ENCODE peak calls at places on chromosomes 4 and X, in seven cellular contexts. Z is HCT116, V is GM23338, T is PC-3, X is MM.1S, B is PC-9, O is SK-N-SH. U is an unnamed sample.

GRCh38 chr4:182101618-182102017 is 141.6 kb upstream of the TENM3 start:
- DNase-seq in T (no peak), B (no peak), X (no peak), Z (no peak), V (no peak), O (no peak), U (no peak)

GRCh38 chrX:118637997-118638396 is 89.4 kb upstream of the IL13RA1 start:
- DNase-seq in V (peak; percentile 18), X (no peak), Z (no peak), T (peak; percentile 44), B (no peak), O (no peak), U (no peak)

GRCh38 chrX:132165651-132166050 is 37.8 kb upstream of the FRMD7 start:
- DNase-seq in O (no peak), X (no peak), B (no peak), V (no peak), Z (no peak), T (peak; percentile 48), U (no peak)

GRCh38 chr4:148778980-148779675 is 336.9 kb upstream of the NR3C2 start:
- DNase-seq in B (no peak), Z (no peak), V (no peak), X (no peak), O (no peak), T (peak; percentile 41), U (no peak)

GRCh38 chrX:13694359-13694758 is 5.4 kb downstream of the RAB9A start:
- DNase-seq in O (no peak), V (no peak), X (no peak), B (no peak), T (no peak), Z (no peak), U (no peak)

GRCh38 chr4:109359040-109359646 is 56.7 kb upstream of the COL25A1 start:
- DNase-seq in Z (no peak), T (no peak), V (no peak), X (peak; percentile 64), B (no peak), O (no peak), U (no peak)

GRCh38 chr4:166501941-166502382 is 628.9 kb downstream of the TLL1 start:
- DNase-seq in V (peak; percentile 90), O (peak; percentile 38), T (no peak), X (no peak), B (peak; percentile 29), Z (peak; percentile 39), U (peak; percentile 62)

GRCh38 chrX:22357621-22358020 is 84.9 kb downstream of the CBLL2 start:
- DNase-seq in B (no peak), O (no peak), Z (no peak), V (no peak), T (no peak), X (no peak), U (no peak)

GRCh38 chr4:152708806-152709205 is 29.0 kb upstream of the TMEM154 start:
- DNase-seq in Z (no peak), T (no peak), X (no peak), B (no peak), O (no peak), V (no peak), U (no peak)

GRCh38 chr4:105785792-105786191 is 77.2 kb downstream of the GSTCD start:
- DNase-seq in V (no peak), X (no peak), T (no peak), B (no peak), Z (no peak), O (no peak), U (no peak)

GRCh38 chr4:143025111-143025704 is 159.5 kb upstream of the USP38 start:
- DNase-seq in Z (peak; percentile 50), T (peak; percentile 55), V (peak; percentile 65), X (peak; percentile 49), B (peak; percentile 8), O (no peak), U (no peak)

GRCh38 chr4:2713337-2713736 is 42.8 kb downstream of the TNIP2 start:
- DNase-seq in Z (no peak), O (no peak), B (no peak), V (no peak), T (no peak), X (no peak), U (no peak)

GRCh38 chr4:2715426-2715825 is 40.7 kb downstream of the TNIP2 start:
- DNase-seq in X (no peak), O (no peak), B (no peak), V (no peak), Z (no peak), T (no peak), U (no peak)

GRCh38 chr4:2714071-2714770 is 41.9 kb downstream of the TNIP2 start:
- DNase-seq in X (no peak), O (peak; percentile 62), T (no peak), V (no peak), Z (no peak), B (no peak), U (no peak)

GRCh38 chr4:2714918-2715317 is 41.2 kb downstream of the TNIP2 start:
- DNase-seq in T (no peak), O (no peak), B (no peak), Z (no peak), V (no peak), X (no peak), U (no peak)

GRCh38 chr4:2712261-2712842 is 43.8 kb downstream of the TNIP2 start:
- DNase-seq in B (no peak), O (no peak), Z (peak; percentile 22), T (no peak), V (peak; percentile 71), X (no peak), U (no peak)
- TF ChIP-seq CTCF in B (peak; percentile 35), O (peak; percentile 16), Z (no peak), T (peak; percentile 48), V (peak; percentile 52), X (no peak), U (no peak)

GRCh38 chrX:95760356-95760755 is 924.3 kb upstream of the DIAPH2 start:
- DNase-seq in X (no peak), V (no peak), B (no peak), T (no peak), Z (no peak), O (no peak), U (no peak)

DNA sequence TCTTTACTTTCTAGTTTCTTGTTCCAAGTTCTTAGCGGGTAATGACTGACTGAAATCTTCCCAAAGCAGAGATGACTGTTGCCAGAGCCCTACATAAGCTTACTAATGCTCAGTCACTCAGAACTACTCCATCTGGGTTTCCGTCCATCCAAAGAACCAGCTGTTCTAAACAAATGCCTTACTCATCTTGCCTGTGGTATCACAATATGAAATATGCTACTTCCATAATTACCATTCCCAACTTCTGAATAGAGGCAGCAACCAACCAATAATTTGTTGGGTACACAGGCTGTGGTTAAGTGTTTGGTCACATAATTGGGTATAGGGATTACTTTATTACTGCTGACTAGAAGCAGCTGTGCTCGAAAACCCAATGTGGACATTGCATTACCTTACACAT is 930.2 kb upstream of the DIAPH2 start:
- DNase-seq in B (no peak), Z (no peak), X (no peak), T (no peak), O (no peak), V (no peak), U (no peak)
- H3K9me2 ChIP-seq in B (no peaks in the 10 kb centered on the region), Z (no peaks in the 10 kb centered on the region), X (no peaks in the 10 kb centered on the region), T (no peaks in the 10 kb centered on the region), O (no peaks in the 10 kb centered on the region), V (no peaks in the 10 kb centered on the region), U (no peaks in the 10 kb centered on the region)

DNA sequence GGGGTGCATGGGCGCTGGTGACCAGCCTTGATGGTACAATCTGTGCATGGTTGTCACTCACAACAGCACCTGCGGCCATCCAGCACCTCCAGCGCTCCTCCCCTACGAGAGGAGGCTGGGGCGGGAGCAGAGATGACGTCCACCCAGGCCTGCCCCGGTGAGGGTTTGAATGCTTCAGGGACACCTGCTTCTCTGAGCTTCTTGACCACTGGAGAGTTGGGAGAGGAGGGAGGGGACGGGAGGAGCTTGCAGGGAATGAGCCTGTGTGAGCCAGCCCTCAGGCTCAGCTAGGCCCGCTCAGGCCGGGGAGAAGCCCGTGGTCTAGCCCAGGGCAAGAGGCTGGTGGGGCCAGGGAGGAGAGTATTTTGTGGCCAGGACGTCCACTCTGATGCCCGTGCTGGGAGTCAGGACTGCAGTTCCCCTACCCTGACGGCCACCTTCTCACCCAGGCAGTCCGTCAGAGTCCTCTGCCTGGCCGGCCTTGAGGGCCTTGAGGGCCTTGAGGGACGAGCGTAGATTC is 59.2 kb downstream of the CPZ start:
- DNase-seq in O (no peak), X (no peak), B (no peak), Z (no peak), V (no peak), T (no peak), U (no peak)
- H3K27me3 ChIP-seq in O (no peaks in the 10 kb centered on the region), X (peaks cover 100% of the 10 kb centered on the region), B (peaks cover 85% of the 10 kb centered on the region), Z (no peaks in the 10 kb centered on the region), V (no peaks in the 10 kb centered on the region), T (peaks cover 76% of the 10 kb centered on the region), U (no peaks in the 10 kb centered on the region)

DNA sequence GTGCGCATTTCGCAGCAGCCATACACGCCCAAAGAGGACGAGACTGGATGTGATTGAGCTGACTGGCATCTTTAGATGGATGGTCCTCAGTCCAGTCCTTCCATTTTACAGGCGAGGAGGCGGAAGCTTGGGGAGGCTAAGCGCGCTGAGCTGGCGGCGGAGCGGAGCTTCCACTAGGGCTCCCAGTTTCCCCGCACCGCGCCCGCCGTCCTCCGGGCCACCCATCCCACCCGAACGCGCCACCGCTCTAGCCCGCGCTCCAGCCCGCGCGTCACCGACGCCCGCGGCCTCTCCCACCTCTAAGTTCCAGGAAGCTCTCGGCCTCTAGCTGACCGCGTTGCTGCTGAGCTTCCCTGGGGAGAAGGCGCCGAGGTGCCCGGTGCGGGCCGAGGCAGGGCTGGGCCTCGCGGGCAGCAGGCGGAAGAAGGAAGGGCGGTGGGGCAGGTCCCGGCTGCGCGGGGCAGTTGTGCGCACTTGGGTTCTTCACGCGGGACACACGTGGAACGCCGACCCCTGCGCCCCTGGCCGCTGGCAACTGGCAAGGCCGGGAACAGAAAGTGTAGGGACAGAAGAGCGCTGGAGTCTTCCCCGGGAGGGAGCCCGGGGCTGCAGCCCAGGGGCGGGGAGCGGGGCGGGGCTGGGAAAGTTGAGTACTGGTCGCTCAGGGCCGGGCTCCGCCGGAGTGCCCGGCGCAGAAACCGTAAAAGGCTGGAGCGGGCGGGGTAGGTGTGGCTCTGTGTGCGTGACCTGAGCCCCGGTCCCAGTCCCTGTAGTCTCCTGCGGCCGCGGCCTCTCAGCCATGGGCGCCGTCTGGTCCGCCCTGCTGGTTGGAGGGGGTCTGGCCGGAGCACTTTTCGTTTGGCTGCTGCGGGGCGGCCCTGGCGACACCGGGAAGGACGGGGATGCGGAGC is at the start of gene STBD1:
- DNase-seq in Z (peak; percentile 53), O (peak; percentile 86), X (peak; percentile 76), B (peak; percentile 73), T (peak; percentile 71), V (peak; percentile 88), U (peak; percentile 91)
- TF ChIP-seq CTCF in Z (no peak), O (no peak), X (no peak), B (no peak), T (no peak), V (no peak), U (no peak)

DNA sequence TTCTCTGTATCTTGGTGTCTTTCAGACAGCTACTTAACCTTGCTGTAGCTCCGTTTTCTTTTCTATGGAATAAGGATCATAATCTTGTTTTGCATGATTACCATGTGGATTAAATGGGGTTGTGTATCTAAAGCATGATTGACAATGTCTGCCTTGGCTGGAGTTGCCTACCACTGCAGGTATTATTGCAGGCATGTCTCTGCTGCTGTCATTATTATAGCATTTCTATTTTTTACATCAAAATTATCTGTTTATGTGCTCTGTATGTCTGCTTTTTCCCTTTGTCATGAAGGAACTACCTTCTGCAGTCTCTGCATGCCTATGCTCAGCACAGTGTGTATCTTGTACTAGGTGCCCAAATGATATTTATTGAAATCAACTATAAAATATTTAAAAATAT is 95.9 kb upstream of the TAPT1 start:
- DNase-seq in O (no peak), Z (no peak), B (no peak), V (no peak), X (no peak), T (no peak), U (no peak)
- H3K9me2 ChIP-seq in O (no peaks in the 10 kb centered on the region), Z (no peaks in the 10 kb centered on the region), B (no peaks in the 10 kb centered on the region), V (peaks cover 7% of the 10 kb centered on the region), X (no peaks in the 10 kb centered on the region), T (no peaks in the 10 kb centered on the region), U (no peaks in the 10 kb centered on the region)